ENCODE peak calls at places on chromosomes 5 and 9, in five cellular contexts. B is right cardiac atrium, D is A549, N is fibroblast of lung, X is neural progenitor cell. K is an unnamed sample. For H3K4me1, the result is how much of the 10 kb centered on the place peaks cover.

GRCh38 chr5:142937265-142937877 is 167.2 kb downstream of the ARHGAP26 start:
- DNase-seq in B (no peak), D (no peak), N (no peak), X (no peak), K (no peak)

GRCh38 chr9:98172604-98173003 is 19.8 kb downstream of the CORO2A start:
- DNase-seq in N (no peak), D (no peak), X (peak), B (no peak), K (no peak)

GRCh38 chr5:173917788-173918786 is 29.9 kb downstream of the CPEB4 start:
- DNase-seq in B (peak), D (peak), N (peak), X (peak), K (no peak)

GRCh38 chr5:149898811-149899210 is 45.8 kb downstream of the PDE6A start:
- DNase-seq in N (no peak), D (no peak), B (no peak), X (no peak), K (no peak)

GRCh38 chr9:86077286-86077685 is 22.1 kb downstream of the GOLM1 start:
- DNase-seq in D (no peak), X (no peak), N (no peak), B (no peak), K (no peak)

GRCh38 chr9:37859043-37859442 is 44.9 kb downstream of the SLC25A51 start:
- DNase-seq in D (peak), X (no peak), N (no peak), B (no peak), K (no peak)

GRCh38 chr5:80707645-80708044 is 52.9 kb upstream of the DHFR start:
- DNase-seq in D (no peak), X (no peak), B (no peak), N (peak), K (no peak)

GRCh38 chr9:93801581-93802284 is 153.4 kb downstream of the BARX1 start:
- DNase-seq in N (no peak), D (no peak), B (no peak), X (no peak), K (no peak)

GRCh38 chr9:15357050-15357653 is 50.1 kb upstream of the TTC39B start:
- DNase-seq in N (no peak), X (peak), D (no peak), B (no peak), K (no peak)

GRCh38 chr9:2047144-2047671 is 32.1 kb downstream of the SMARCA2 start:
- DNase-seq in B (no peak), N (no peak), D (no peak), X (no peak), K (no peak)

GRCh38 chr5:111755942-111756353 is 1.0 kb downstream of the NREP start:
- DNase-seq in N (peak), B (no peak), D (no peak), X (peak), K (no peak)

GRCh38 chr5:149605998-149606721 is 24.9 kb downstream of the ARHGEF37 start:
- DNase-seq in X (no peak), N (peak), B (peak), D (peak), K (peak)

GRCh38 chr5:84228266-84228665 is 156.4 kb downstream of the EDIL3 start:
- DNase-seq in X (no peak), N (no peak), D (no peak), B (no peak), K (no peak)

GRCh38 chr9:112348257-112348992 is 15.0 kb upstream of the PTBP3 start:
- DNase-seq in N (peak), X (peak), D (peak), B (peak), K (peak)

GRCh38 chr5:117947836-117948235 is 1040.5 kb downstream of the DTWD2 start:
- DNase-seq in X (no peak), D (no peak), B (no peak), N (no peak), K (no peak)

GRCh38 chr9:36911601-36912412 is 122.3 kb downstream of the PAX5 start:
- DNase-seq in X (no peak), N (no peak), B (no peak), D (no peak), K (no peak)

GRCh38 chr9:89134709-89135108 is 43.9 kb downstream of the SHC3 start:
- DNase-seq in N (no peak), X (no peak), B (no peak), D (no peak), K (no peak)

GRCh38 chr9:19757745-19758144 is 31.1 kb downstream of the SLC24A2 start:
- DNase-seq in D (no peak), N (no peak), X (no peak), B (no peak), K (no peak)

GRCh38 chr9:22790329-22790728 is 343.7 kb downstream of the DMRTA1 start:
- DNase-seq in X (no peak), D (no peak), N (no peak), B (peak), K (no peak)

GRCh38 chr9:105129731-105130130 is 114.7 kb upstream of the SLC44A1 start:
- DNase-seq in D (no peak), X (no peak), B (no peak), N (no peak), K (no peak)

GRCh38 chr5:108655750-108656450 is 91.8 kb upstream of the FER start:
- DNase-seq in N (peak), X (no peak), D (no peak), B (no peak), K (no peak)

GRCh38 chr5:91224459-91224858 is 158.7 kb downstream of the ARRDC3 start:
- DNase-seq in D (no peak), N (peak), B (no peak), X (no peak), K (no peak)

GRCh38 chr5:26192496-26192895 is 845.9 kb downstream of the CDH9 start:
- DNase-seq in D (peak), N (no peak), X (no peak), B (no peak), K (no peak)

GRCh38 chr5:139457653-139458306 is 4.8 kb downstream of the ECSCR start:
- DNase-seq in N (no peak), D (no peak), X (no peak), B (no peak), K (no peak)

GRCh38 chr5:168646335-168646734 is 67.2 kb upstream of the PANK3 start:
- DNase-seq in B (no peak), X (no peak), D (no peak), N (no peak), K (no peak)

GRCh38 chr9:92724528-92725265 is 39.9 kb downstream of the BICD2 start:
- DNase-seq in D (no peak), N (no peak), B (no peak), X (no peak), K (no peak)

GRCh38 chr9:115850548-115851304 is 302.9 kb upstream of the PAPPA start:
- DNase-seq in X (no peak), N (peak), B (no peak), D (no peak), K (no peak)

GRCh38 chr9:92616199-92617129 is 53.5 kb downstream of the IPPK start:
- DNase-seq in X (no peak), D (no peak), B (no peak), N (peak), K (no peak)

GRCh38 chr5:107395632-107396350 is 274.9 kb downstream of the EFNA5 start:
- DNase-seq in N (peak), B (no peak), D (no peak), X (no peak), K (no peak)

GRCh38 chr9:101587644-101588043 is 7.1 kb downstream of the PPP3R2 start:
- DNase-seq in B (no peak), N (peak), D (no peak), X (no peak), K (no peak)

GRCh38 chr5:147854894-147855773 is 23.4 kb upstream of the SCGB3A2 start:
- DNase-seq in D (no peak), B (no peak), N (no peak), X (no peak), K (no peak)

GRCh38 chr9:69971643-69972449 is 71.8 kb upstream of the MAMDC2 start:
- DNase-seq in X (peak), N (peak), B (peak), D (peak), K (peak)

GRCh38 chr5:107477492-107477891 is 193.2 kb downstream of the EFNA5 start:
- DNase-seq in X (no peak), D (no peak), N (no peak), B (no peak), K (no peak)

DNA sequence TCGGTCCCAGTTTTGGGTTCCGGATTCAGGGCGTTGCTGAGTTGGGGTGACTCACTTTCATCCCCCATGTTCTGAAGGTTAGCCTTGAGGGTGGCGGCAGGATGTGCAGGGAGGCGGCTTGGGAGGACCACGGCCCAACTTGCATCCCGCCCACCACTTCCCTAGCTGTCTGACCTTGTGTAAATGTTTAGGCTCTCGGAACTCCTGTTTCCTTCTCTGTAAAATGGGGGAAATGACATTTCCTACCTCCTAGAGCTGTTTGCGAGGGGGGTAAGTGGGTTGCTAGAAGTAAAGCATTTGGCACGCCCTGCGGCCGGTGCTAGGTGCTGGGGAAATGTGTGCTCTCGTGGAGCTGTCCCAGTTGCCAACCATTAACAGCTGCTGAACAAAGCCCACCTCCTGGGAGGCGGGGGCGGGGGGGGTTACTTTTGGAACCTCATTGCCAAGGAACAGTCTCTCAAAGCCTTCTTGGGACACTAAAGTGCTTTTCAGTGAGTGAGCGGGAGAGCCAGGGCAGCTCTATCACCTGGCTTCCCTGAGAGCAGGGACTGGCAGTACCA is 27.5 kb downstream of the PTGES2 start:
- DNase-seq in D (no peak), X (no peak), B (no peak), N (peak), K (no peak)
- H3K4me3 ChIP-seq in D (no peak), X (no peak), B (no peak), N (peak), K (peak)

DNA sequence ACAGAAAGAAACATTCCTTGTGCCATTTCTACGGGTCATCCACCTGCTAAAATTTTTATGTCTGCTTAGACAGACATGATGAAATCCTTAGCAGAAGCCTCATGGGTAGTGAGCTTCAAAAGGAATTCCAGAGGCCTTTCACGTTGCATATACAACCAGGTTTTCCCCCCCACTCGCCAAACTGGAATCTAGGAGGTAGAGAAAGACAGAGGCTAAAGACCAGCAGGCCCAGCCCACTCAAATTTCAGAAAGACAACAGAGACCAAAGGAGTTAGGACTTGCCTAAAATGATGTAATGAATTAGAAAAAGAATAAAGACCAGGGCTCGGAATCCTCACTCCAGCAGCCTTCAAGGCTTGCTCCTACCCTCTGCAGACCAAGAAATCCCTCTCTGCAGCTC is 9.2 kb downstream of the B4GALT1 start:
- DNase-seq in X (peak), B (no peak), N (no peak), D (no peak), K (no peak)
- H3K4me1 ChIP-seq in X (under half), B (half or more), N (half or more), D (half or more), K (half or more)

GRCh38 chr5:135140805-135141204 is 106.8 kb upstream of the PITX1 start:
- DNase-seq in B (no peak), N (peak), D (peak), X (no peak), K (no peak)

GRCh38 chr5:135137146-135137915 is 103.3 kb upstream of the PITX1 start:
- DNase-seq in B (no peak), N (no peak), D (no peak), X (no peak), K (no peak)

GRCh38 chr5:135141303-135142268 is 107.6 kb upstream of the PITX1 start:
- DNase-seq in D (peak), B (no peak), N (peak), X (no peak), K (no peak)

GRCh38 chr5:135138116-135138850 is 104.3 kb upstream of the PITX1 start:
- DNase-seq in X (no peak), D (no peak), B (no peak), N (no peak), K (no peak)

GRCh38 chr5:135139397-135140134 is 105.5 kb upstream of the PITX1 start:
- DNase-seq in B (no peak), X (no peak), D (peak), N (peak), K (no peak)
- H3K4me3 ChIP-seq in B (no peak), X (no peak), D (no peak), N (no peak), K (no peak)

DNA sequence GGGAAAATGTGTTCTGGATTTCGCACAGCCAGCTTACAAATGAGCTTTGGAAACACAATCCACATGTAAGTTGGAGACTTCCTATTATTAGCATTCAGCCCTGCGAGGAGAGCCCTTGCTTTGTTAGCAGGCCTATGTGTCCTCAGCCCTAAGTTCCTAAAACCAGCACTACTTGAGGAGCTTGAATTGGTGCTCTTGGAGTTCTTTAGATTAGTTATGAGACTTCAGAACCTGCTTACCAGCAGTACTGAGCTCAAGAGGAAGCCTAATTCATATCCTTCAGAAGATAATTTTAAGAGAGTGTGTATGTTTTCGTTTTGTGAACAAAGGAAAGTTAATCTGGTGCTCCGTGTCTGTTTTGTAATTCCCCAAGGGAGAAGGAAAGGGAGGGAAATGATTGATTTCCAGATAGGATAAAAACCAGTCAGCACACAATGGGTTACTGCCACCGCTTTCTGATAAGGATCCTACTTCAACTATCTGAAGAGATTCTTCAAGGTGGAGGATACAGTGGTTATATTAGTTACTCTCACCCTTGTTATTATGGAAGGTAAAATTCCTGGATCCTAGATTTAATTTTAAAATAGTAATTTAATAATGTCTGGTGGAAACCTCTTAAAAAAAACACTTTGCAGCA is 35.2 kb downstream of the PIK3R1 start:
- DNase-seq in B (no peak), N (no peak), X (no peak), D (no peak), K (no peak)
- H3K4me1 ChIP-seq in B (under half), N (under half), X (under half), D (under half), K (half or more)

GRCh38 chr9:136049451-136050265 is 45.4 kb downstream of the NACC2 start:
- DNase-seq in X (no peak), N (no peak), B (peak), D (no peak), K (no peak)

GRCh38 chr9:136048560-136049411 is 46.3 kb downstream of the NACC2 start:
- DNase-seq in D (no peak), N (no peak), B (no peak), X (no peak), K (no peak)

GRCh38 chr9:136051568-136052432 is 43.3 kb downstream of the NACC2 start:
- DNase-seq in N (peak), D (peak), X (peak), B (peak), K (peak)

GRCh38 chr9:136050706-136051567 is 44.2 kb downstream of the NACC2 start:
- DNase-seq in B (peak), X (peak), N (peak), D (no peak), K (no peak)

DNA sequence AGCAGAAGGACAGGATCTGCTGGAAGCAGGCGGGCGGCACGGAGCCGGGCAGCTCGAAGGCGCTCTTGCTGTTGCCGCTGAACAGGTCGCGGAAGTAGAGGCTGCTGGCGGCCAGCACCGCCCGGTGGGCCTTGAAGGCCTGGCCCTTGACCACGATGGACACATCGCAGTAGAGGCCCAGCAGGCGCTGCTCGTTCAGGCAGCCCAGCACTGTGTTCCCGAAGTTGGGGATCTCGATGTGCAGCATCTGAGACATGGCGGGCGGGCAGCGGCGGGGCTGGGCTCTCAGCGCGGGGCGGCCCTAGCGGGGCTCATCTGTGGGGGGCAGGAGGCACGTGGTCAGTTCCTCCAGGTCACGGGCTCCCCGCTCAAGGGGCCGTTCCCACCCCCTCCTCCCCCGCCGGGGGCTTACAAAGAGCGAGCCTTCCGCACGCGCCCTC is 44.8 kb downstream of the NACC2 start:
- DNase-seq in N (no peak), B (no peak), D (no peak), X (peak), K (no peak)
- H3K4me3 ChIP-seq in N (no peak), B (no peak), D (peak), X (peak), K (no peak)

GRCh38 chr5:165202144-165202910 is 1696.9 kb downstream of the MAT2B start:
- DNase-seq in N (peak), X (no peak), B (no peak), D (no peak), K (no peak)

GRCh38 chr5:165201364-165202143 is 1696.1 kb downstream of the MAT2B start:
- DNase-seq in X (no peak), B (no peak), D (no peak), N (peak), K (no peak)

GRCh38 chr5:165196961-165197360 is 1691.5 kb downstream of the MAT2B start:
- DNase-seq in B (no peak), D (no peak), X (no peak), N (peak), K (no peak)
- H3K4me1 ChIP-seq in B (under half), D (under half), X (under half), N (under half), K (under half)

DNA sequence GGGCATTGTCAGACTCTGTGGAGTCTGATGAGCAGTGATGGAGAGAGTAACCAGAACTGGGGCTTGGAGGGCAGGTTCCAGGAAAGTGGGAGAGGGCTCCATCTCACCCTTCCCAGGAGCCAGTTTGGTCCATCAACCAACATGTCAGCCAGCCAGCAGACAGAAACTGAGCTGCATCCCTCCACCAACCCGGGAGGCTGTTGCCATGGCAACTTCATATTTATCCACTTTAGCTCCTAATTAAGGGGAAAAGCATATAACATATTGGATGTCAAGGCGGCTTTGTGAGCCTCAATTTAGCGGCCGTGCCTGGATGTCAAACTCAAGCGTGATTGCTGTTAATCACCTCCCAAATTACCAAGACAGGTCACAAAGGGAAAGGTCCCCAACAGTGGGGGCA is 81.5 kb upstream of the ARAP3 start:
- DNase-seq in X (no peak), N (no peak), D (no peak), B (no peak), K (no peak)
- H3K4me3 ChIP-seq in X (no peak), N (no peak), D (no peak), B (no peak), K (no peak)

GRCh38 chr5:52804978-52805377 is 17.3 kb downstream of the ITGA1 start:
- DNase-seq in B (no peak), D (no peak), N (no peak), X (no peak), K (no peak)
- H3K4me1 ChIP-seq in B (under half), D (under half), N (under half), X (under half), K (half or more)

GRCh38 chr5:137997726-137998213 is 35.1 kb downstream of the FAM13B start:
- DNase-seq in N (peak), B (no peak), X (no peak), D (no peak), K (no peak)
- H3K4me3 ChIP-seq in N (no peak), B (no peak), X (no peak), D (no peak), K (no peak)

GRCh38 chr5:141841781-141842180 is 36.4 kb downstream of the PCDH1 start:
- DNase-seq in N (no peak), B (no peak), X (no peak), D (no peak), K (no peak)
- H3K4me1 ChIP-seq in N (under half), B (under half), X (half or more), D (under half), K (half or more)